ENCODE peak calls at places on chromosomes 6 and 20, in six cellular contexts. X is IMR-90, G is tibial nerve, A is cardiac muscle cell, Q is endothelial cell, L is lower leg skin. U is an unnamed sample.

GRCh38 chr20:57440678-57441509 is 49.7 kb downstream of the RBM38 start:
- DNase-seq in X (peak), G (peak), A (peak), Q (no peak), L (peak), U (no peak)

GRCh38 chr20:25178563-25179438 is 16.7 kb upstream of the ENTPD6 start:
- DNase-seq in X (peak), G (no peak), A (peak), Q (peak), L (no peak), U (no peak)

GRCh38 chr20:44916586-44916985 is 6.7 kb downstream of the PABPC1L start:
- DNase-seq in X (no peak), G (no peak), A (no peak), Q (no peak), L (peak), U (no peak)

GRCh38 chr20:52410182-52410647 is 218.6 kb upstream of the ZFP64 start:
- DNase-seq in X (peak), G (no peak), A (peak), Q (no peak), L (no peak), U (no peak)

GRCh38 chr6:101597711-101598110 is 204.2 kb downstream of the GRIK2 start:
- DNase-seq in X (peak), G (no peak), A (peak), Q (no peak), L (no peak), U (no peak)

GRCh38 chr6:11681357-11681756 is 97.2 kb downstream of the ADTRP start:
- DNase-seq in X (no peak), G (no peak), A (no peak), Q (no peak), L (no peak), U (no peak)

GRCh38 chr20:62795023-62795761 is 1.1 kb upstream of the MRGBP start:
- DNase-seq in X (peak), G (no peak), A (peak), Q (peak), L (peak), U (no peak)

GRCh38 chr6:15365273-15365687 is 119.4 kb downstream of the JARID2 start:
- DNase-seq in X (peak), G (peak), A (peak), Q (no peak), L (peak), U (peak)

GRCh38 chr20:5400164-5400762 is 83.5 kb upstream of the PROKR2 start:
- DNase-seq in X (peak), G (no peak), A (peak), Q (peak), L (no peak), U (no peak)

GRCh38 chr6:129238991-129239390 is 356.1 kb downstream of the LAMA2 start:
- DNase-seq in X (no peak), G (no peak), A (no peak), Q (no peak), L (no peak), U (no peak)

GRCh38 chr6:116087437-116088027 is 13.1 kb upstream of the NT5DC1 start:
- DNase-seq in X (peak), G (no peak), A (no peak), Q (no peak), L (no peak), U (no peak)

GRCh38 chr20:11976966-11977365 is 59.3 kb downstream of the BTBD3 start:
- DNase-seq in X (no peak), G (no peak), A (no peak), Q (no peak), L (no peak), U (no peak)

GRCh38 chr6:30813623-30814136 is 69.3 kb upstream of the IER3 start:
- DNase-seq in X (no peak), G (no peak), A (no peak), Q (no peak), L (no peak), U (no peak)

GRCh38 chr6:125584468-125584939 is 164.9 kb upstream of the HEY2 start:
- DNase-seq in X (peak), G (no peak), A (no peak), Q (no peak), L (no peak), U (no peak)

GRCh38 chr6:160973311-160973710 is 18.3 kb upstream of the MAP3K4 start:
- DNase-seq in X (peak), G (no peak), A (peak), Q (no peak), L (no peak), U (no peak)

GRCh38 chr6:32666420-32667300 is at the start of gene HLA-DQB1:
- DNase-seq in X (no peak), G (no peak), A (peak), Q (peak), L (no peak), U (no peak)

GRCh38 chr20:13772529-13772928 is 12.2 kb downstream of the ESF1 start:
- DNase-seq in X (peak), G (no peak), A (no peak), Q (no peak), L (no peak), U (no peak)

GRCh38 chr20:44678247-44678646 is 26.7 kb upstream of the ADA start:
- DNase-seq in X (no peak), G (no peak), A (no peak), Q (no peak), L (no peak), U (no peak)

GRCh38 chr20:14775778-14776177 is 438.4 kb upstream of the FLRT3 start:
- DNase-seq in X (no peak), G (no peak), A (peak), Q (no peak), L (no peak), U (no peak)

GRCh38 chr6:1971612-1972011 is 273.8 kb downstream of the GMDS start:
- DNase-seq in X (peak), G (no peak), A (no peak), Q (no peak), L (no peak), U (no peak)

GRCh38 chr6:3383525-3383924 is 73.3 kb downstream of the SLC22A23 start:
- DNase-seq in X (peak), G (no peak), A (peak), Q (no peak), L (no peak), U (no peak)

GRCh38 chr20:5821627-5822215 is 71.5 kb downstream of the SHLD1 start:
- DNase-seq in X (peak), G (no peak), A (no peak), Q (no peak), L (no peak), U (no peak)

GRCh38 chr20:401682-402495 is 6.2 kb upstream of the RBCK1 start:
- DNase-seq in X (peak), G (no peak), A (peak), Q (no peak), L (no peak), U (no peak)

GRCh38 chr6:132153221-132153896 is 202.2 kb upstream of the CCN2 start:
- DNase-seq in X (peak), G (no peak), A (peak), Q (no peak), L (no peak), U (no peak)

GRCh38 chr20:37915800-37916570 is 13.1 kb downstream of the VSTM2L start:
- DNase-seq in X (no peak), G (no peak), A (peak), Q (no peak), L (no peak), U (no peak)
- TF ChIP-seq CTCF in X (no peak), G (no peak), A (no peak), Q (no peak), L (no peak), U (no peak)

GRCh38 chr6:145367149-145367548 is 368.2 kb downstream of the EPM2A start:
- DNase-seq in X (no peak), G (no peak), A (no peak), Q (no peak), L (no peak), U (no peak)

GRCh38 chr6:145368075-145368474 is 367.2 kb downstream of the EPM2A start:
- DNase-seq in X (peak), G (no peak), A (peak), Q (no peak), L (no peak), U (no peak)

GRCh38 chr6:145372671-145373123 is 362.6 kb downstream of the EPM2A start:
- DNase-seq in X (peak), G (no peak), A (peak), Q (no peak), L (no peak), U (no peak)

GRCh38 chr6:145373826-145374225 is 361.5 kb downstream of the EPM2A start:
- DNase-seq in X (no peak), G (no peak), A (no peak), Q (no peak), L (no peak), U (no peak)

DNA sequence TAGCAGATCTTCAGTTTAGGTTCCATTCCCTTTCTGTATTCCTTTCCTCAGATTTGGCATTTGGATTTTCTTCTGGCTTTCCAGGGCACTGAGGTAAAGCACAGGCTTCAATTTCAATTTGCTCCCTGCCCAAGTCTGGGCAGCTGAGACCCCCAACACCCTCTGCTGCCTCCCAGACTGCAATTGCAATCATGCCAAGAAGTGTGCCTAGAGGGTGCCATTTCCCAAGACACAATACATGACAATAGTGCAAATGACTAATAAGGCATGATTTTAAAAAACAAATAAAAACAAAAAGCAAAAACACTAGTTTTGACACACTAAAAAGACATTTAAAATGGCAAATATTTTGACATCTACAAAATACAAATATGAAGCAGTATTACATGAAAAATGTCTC is 364.8 kb downstream of the EPM2A start:
- DNase-seq in X (no peak), G (no peak), A (no peak), Q (no peak), L (no peak), U (no peak)
- TF ChIP-seq CTCF in X (no peak), G (no peak), A (no peak), Q (no peak), L (no peak), U (no peak)

DNA sequence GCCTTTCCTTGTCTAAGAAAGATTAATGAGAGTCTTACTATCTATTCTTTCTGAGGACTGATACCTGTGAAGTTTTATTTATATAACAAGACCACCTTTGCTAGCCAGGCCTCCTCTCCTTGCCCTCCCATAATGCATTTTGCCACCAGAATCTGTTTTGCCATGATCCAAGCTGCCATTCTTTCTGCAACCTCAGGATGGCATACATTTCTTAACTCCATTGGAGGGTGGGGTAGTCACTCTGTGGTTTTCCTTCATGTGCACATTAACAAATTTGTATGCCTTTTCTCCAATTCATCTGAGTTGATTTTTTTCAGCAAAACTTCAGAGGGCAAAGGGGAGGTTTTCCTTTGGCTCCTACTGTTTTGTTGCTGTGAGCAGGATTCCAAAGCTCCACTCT is 26.4 kb upstream of the ENPP4 start:
- DNase-seq in X (no peak), G (no peak), A (peak), Q (no peak), L (no peak), U (no peak)
- TF ChIP-seq CTCF in X (no peak), G (no peak), A (no peak), Q (no peak), L (no peak), U (no peak)

DNA sequence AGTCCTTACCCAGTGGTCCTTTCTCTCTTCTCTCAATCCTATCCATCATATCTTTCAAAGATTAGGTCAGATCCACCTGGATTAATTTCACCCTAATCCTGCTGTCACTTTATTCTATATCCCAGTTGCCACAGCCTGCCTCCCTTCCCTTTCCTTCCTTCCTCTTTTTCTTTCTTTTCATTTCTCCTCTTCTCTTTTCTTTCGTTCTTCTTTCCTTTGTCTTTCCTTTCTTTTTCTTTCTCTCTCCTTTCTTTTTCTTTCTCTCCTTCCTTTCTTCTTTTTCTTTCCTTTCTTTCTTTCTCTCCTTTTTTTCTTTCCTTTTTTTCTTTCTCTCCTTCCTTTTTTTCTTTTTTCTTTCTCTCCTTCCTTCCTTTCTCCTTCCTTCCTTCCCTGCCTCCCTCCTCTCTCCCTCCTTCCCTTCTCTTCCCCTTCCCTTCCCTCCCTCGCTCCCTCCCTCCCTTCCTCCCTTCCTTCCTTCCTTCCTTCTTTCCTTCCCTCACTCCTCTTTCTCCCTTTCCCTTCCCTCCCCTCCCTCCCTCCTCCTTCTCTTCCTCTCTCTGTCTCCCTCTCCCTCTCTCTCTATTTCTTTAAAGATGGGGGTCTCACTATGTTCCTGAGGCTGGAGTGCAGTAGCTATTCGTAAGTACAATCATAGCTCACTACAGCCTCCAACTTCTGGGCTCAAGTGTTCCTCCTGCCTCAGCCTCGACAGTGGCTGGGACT is 15.1 kb upstream of the RPN2 start:
- DNase-seq in X (no peak), G (no peak), A (no peak), Q (no peak), L (no peak), U (no peak)
- TF ChIP-seq CTCF in X (no peak), G (no peak), A (no peak), Q (no peak), L (no peak), U (no peak)

GRCh38 chr6:56570434-56571359 is 72.0 kb downstream of the DST start:
- DNase-seq in X (peak), G (no peak), A (peak), Q (no peak), L (no peak), U (no peak)
- TF ChIP-seq CTCF in X (peak), G (peak), A (peak), Q (peak), L (no peak), U (peak)

GRCh38 chr6:33770833-33771341 is 18.0 kb downstream of the LEMD2 start:
- DNase-seq in X (no peak), G (no peak), A (no peak), Q (no peak), L (no peak), U (no peak)
- TF ChIP-seq CTCF in X (no peak), G (no peak), A (no peak), Q (no peak), L (no peak), U (no peak)